ENCODE peak calls at places on chromosomes 16 and 17, in six cellular contexts. V, N, W, H, R and E are unnamed samples.

GRCh38 chr17:42554250-42555121 is 1.8 kb downstream of the HSD17B1 start:
- DNase-seq in R (peak), W (peak), H (peak), V (peak), N (no peak), E (peak)

GRCh38 chr17:82105417-82105881 is 7.4 kb upstream of the FASN start:
- DNase-seq in V (no peak), R (no peak), W (no peak), N (no peak), H (no peak), E (no peak)

GRCh38 chr17:3208484-3208883 is 1.0 kb downstream of the OR1A1 start:
- DNase-seq in N (no peak), H (no peak), R (no peak), W (no peak), V (no peak), E (no peak)

GRCh38 chr17:75096082-75096625 is 8.4 kb downstream of the SLC16A5 start:
- DNase-seq in V (no peak), H (no peak), W (peak), R (no peak), N (peak), E (peak)

GRCh38 chr17:45172541-45173286 is 11.0 kb downstream of the HEXIM2 start:
- DNase-seq in H (peak), V (peak), W (peak), R (peak), N (peak), E (peak)

GRCh38 chr16:69111831-69112230 is 6.4 kb downstream of the HAS3 start:
- DNase-seq in N (no peak), H (no peak), W (no peak), V (no peak), R (no peak), E (no peak)

GRCh38 chr16:48607056-48607825 is 2.7 kb downstream of the N4BP1 start:
- DNase-seq in N (no peak), W (peak), H (no peak), V (peak), R (no peak), E (peak)

GRCh38 chr17:9676742-9677387 is 31.5 kb downstream of the USP43 start:
- DNase-seq in V (no peak), R (no peak), N (peak), H (no peak), W (peak), E (peak)

GRCh38 chr17:71251936-71252335 is 868.9 kb upstream of the SOX9 start:
- DNase-seq in V (no peak), N (no peak), H (no peak), W (no peak), R (no peak), E (peak)

GRCh38 chr16:27273670-27274522 is 5.3 kb upstream of the NSMCE1 start:
- DNase-seq in V (no peak), N (peak), H (no peak), R (no peak), W (peak), E (peak)

GRCh38 chr17:66143657-66144282 is 48.2 kb downstream of the CEP112 start:
- DNase-seq in H (no peak), R (no peak), W (peak), N (no peak), V (no peak), E (no peak)

GRCh38 chr17:9932481-9932880 is 27.4 kb upstream of the RCVRN start:
- DNase-seq in H (no peak), R (no peak), N (no peak), V (no peak), W (no peak), E (peak)

GRCh38 chr17:29663155-29663554 is 40.4 kb upstream of the CORO6 start:
- DNase-seq in W (no peak), R (no peak), N (no peak), H (no peak), V (peak), E (peak)

GRCh38 chr17:80291691-80292487 is 31.2 kb downstream of the RNF213 start:
- DNase-seq in W (no peak), R (no peak), N (no peak), H (no peak), V (no peak), E (no peak)

GRCh38 chr16:60811051-60811608 is 1225.1 kb downstream of the CDH8 start:
- DNase-seq in R (no peak), V (no peak), H (no peak), N (no peak), W (no peak), E (no peak)

GRCh38 chr17:5919104-5919503 is 151.1 kb upstream of the WSCD1 start:
- DNase-seq in N (no peak), R (no peak), H (no peak), W (no peak), V (peak), E (no peak)

GRCh38 chr16:49924078-49924477 is 68.2 kb upstream of the ZNF423 start:
- DNase-seq in R (peak), V (no peak), H (no peak), W (peak), N (peak), E (no peak)

GRCh38 chr17:38702166-38702899 is 2.7 kb upstream of the MLLT6 start:
- DNase-seq in W (peak), H (peak), N (peak), R (peak), V (peak), E (peak)

GRCh38 chr17:38881600-38882191 is 11.8 kb downstream of the LASP1 start:
- DNase-seq in V (peak), N (no peak), R (no peak), W (no peak), H (peak), E (peak)

GRCh38 chr17:69423450-69423849 is 9.0 kb downstream of the MAP2K6 start:
- DNase-seq in R (no peak), V (no peak), H (no peak), W (no peak), N (no peak), E (no peak)

GRCh38 chr17:80786470-80786869 is 205.2 kb upstream of the CHMP6 start:
- DNase-seq in H (no peak), N (no peak), R (no peak), V (peak), W (no peak), E (no peak)

GRCh38 chr17:66855204-66855603 is 20.3 kb downstream of the CACNG5 start:
- DNase-seq in R (no peak), H (no peak), N (no peak), W (peak), V (peak), E (no peak)

GRCh38 chr16:8173111-8173644 is 417.1 kb downstream of the TMEM114 start:
- DNase-seq in H (peak), R (peak), V (peak), W (peak), N (peak), E (peak)

GRCh38 chr17:76550712-76551615 is 11.1 kb downstream of the PRCD start:
- DNase-seq in V (no peak), N (no peak), W (peak), H (no peak), R (no peak), E (peak)

GRCh38 chr17:58046230-58047094 is 36.8 kb upstream of the DYNLL2 start:
- DNase-seq in R (no peak), H (no peak), W (no peak), V (peak), N (no peak), E (peak)

GRCh38 chr17:83190601-83191387 is 111.4 kb downstream of the METRNL start:
- DNase-seq in H (no peak), R (no peak), N (no peak), W (no peak), V (no peak), E (no peak)

GRCh38 chr17:38730526-38731379 is 612 bp downstream of the CISD3 start:
- DNase-seq in N (no peak), V (peak), H (peak), W (peak), R (peak), E (peak)

GRCh38 chr17:50148226-50149098 is 2.0 kb downstream of the PPP1R9B start:
- DNase-seq in R (peak), V (peak), W (peak), H (peak), N (no peak), E (peak)

GRCh38 chr17:33929181-33929724 is 325.8 kb upstream of the CCL2 start:
- DNase-seq in H (no peak), V (peak), R (no peak), N (no peak), W (no peak), E (no peak)
- TF ChIP-seq EZH2phosphoT487 in H (no peak), V (no peak), R (no peak), N (no peak), W (no peak), E (no peak)

GRCh38 chr16:21703156-21703555 is 39.4 kb downstream of the OTOA start:
- DNase-seq in R (no peak), N (no peak), H (no peak), W (no peak), V (no peak), E (no peak)
- H3K9ac ChIP-seq in R (no peak), N (no peak), H (no peak), W (no peak), V (no peak), E (no peak)

DNA sequence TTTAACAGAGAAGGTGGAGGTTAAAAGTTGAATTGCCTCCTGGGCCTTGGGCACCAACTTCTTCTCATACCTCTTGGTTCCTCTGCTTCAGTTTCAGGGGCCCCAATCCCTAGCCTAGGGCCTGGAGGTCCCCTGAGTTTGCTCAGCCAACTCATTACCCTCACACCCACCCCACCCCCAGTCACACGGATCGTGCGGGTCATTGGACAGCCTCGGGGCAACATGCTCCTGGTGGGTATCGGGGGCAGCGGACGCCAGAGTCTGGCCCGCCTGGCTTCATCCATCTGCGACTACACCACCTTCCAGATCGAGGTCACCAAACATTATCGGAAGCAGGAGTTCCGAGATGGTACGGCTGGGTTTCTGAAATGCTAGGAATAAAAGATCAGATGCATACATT is 36.0 kb upstream of the KDM6B start:
- DNase-seq in N (no peak), V (no peak), H (no peak), R (no peak), W (no peak), E (no peak)
- TF ChIP-seq EZH2phosphoT487 in N (no peak), V (no peak), H (no peak), R (no peak), W (no peak), E (no peak)

GRCh38 chr16:66364117-66364958 is 2.2 kb upstream of the CDH5 start:
- DNase-seq in W (peak), N (no peak), H (no peak), V (peak), R (no peak), E (peak)

GRCh38 chr16:66364959-66365306 is 1.6 kb upstream of the CDH5 start:
- DNase-seq in R (no peak), N (no peak), H (no peak), W (peak), V (no peak), E (no peak)

GRCh38 chr16:66367968-66368891 is 1.7 kb downstream of the CDH5 start:
- DNase-seq in H (no peak), N (no peak), R (no peak), V (peak), W (no peak), E (no peak)

GRCh38 chr16:66365588-66365987 is 903 bp upstream of the CDH5 start:
- DNase-seq in W (peak), N (no peak), V (no peak), H (no peak), R (no peak), E (peak)

GRCh38 chr16:66366433-66367299 is at the start of gene CDH5:
- DNase-seq in R (no peak), H (peak), N (no peak), W (no peak), V (no peak), E (peak)
- H3K9ac ChIP-seq in R (no peak), H (no peak), N (no peak), W (no peak), V (no peak), E (no peak)

DNA sequence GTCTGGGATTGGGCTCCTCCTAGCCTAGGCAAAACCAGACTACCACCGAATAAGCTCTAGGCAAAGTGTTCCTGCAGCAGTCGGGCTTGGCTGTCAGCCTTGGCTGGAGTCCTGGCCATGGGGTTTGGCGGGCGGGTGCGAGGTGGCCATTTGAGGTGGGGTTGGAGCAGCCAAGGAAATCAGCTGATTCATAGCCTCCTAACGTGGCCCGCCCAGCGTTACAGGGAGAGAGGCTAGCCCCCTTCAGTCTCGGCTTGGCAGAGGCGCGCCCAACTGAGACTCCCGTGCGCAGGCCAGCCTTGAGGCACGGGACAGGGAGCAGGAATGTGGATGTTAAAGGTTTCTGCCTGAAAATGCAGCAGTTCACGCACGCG is 1.9 kb downstream of the PMP22 start:
- DNase-seq in W (peak), H (peak), N (no peak), V (peak), R (no peak), E (peak)
- TF ChIP-seq EZH2phosphoT487 in W (no peak), H (no peak), N (no peak), V (no peak), R (no peak), E (no peak)

GRCh38 chr17:54976316-54976715 is 7.8 kb downstream of the STXBP4 start:
- DNase-seq in V (no peak), W (no peak), R (no peak), N (no peak), H (no peak), E (no peak)
- H3K9ac ChIP-seq in V (no peak), W (no peak), R (no peak), N (no peak), H (no peak), E (no peak)

DNA sequence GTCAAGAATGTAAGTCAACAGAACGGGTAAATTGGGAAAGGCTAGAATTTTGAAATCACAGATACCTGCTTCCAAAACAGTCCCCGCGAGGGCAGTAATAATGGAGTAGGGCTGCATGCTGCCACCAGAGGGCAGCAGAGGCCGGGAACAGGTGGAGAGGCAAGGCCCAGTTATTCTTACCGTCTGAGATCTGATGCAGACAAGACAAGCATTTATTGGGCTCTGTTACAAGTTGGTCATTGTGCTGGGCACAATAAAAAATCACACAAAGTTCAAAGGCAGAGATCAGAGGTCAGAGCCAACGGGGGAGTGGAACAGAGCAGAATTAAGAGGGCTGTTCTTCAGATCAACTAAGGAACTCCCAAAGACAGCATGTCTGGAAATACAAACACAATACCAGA is 8.8 kb upstream of the MLKL start:
- DNase-seq in W (peak), H (peak), N (peak), V (peak), R (peak), E (peak)
- TF ChIP-seq EZH2phosphoT487 in W (no peak), H (no peak), N (no peak), V (no peak), R (no peak), E (no peak)

GRCh38 chr16:29984764-29985147 is 10.7 kb downstream of the HIRIP3 start:
- DNase-seq in N (no peak), R (no peak), H (no peak), W (no peak), V (no peak), E (no peak)

GRCh38 chr16:29985271-29985811 is 10.1 kb downstream of the HIRIP3 start:
- DNase-seq in W (no peak), R (no peak), V (no peak), H (no peak), N (no peak), E (no peak)

GRCh38 chr16:29982560-29983419 is 9.1 kb downstream of the TAOK2 start:
- DNase-seq in N (no peak), V (no peak), W (no peak), R (no peak), H (no peak), E (no peak)

GRCh38 chr16:29984137-29984763 is 10.6 kb downstream of the TAOK2 start:
- DNase-seq in V (no peak), R (no peak), N (no peak), H (no peak), W (no peak), E (no peak)

GRCh38 chr16:29983420-29984136 is 9.9 kb downstream of the TAOK2 start:
- DNase-seq in V (no peak), W (no peak), R (no peak), H (no peak), N (no peak), E (peak)
- H3K9ac ChIP-seq in V (no peak), W (no peak), R (no peak), H (no peak), N (no peak), E (peak)